ENCODE peak calls at places on chromosomes 5 and 9, in eight cellular contexts. T is fibroblast of mammary gland, Y is left ventricle myocardium inferior, F is GM10248, W is choroid plexus epithelial cell, G is Calu3, I is GM12878, C is cardiac fibroblast. V is an unnamed sample.

GRCh38 chr5:25441810-25442209 is 797.0 kb upstream of the CDH10 start:
- DNase-seq in T (no peak), Y (no peak), F (no peak), W (no peak), G (no peak), I (no peak), C (no peak), V (no peak)

GRCh38 chr9:15856591-15856990 is 303.7 kb downstream of the CCDC171 start:
- DNase-seq in T (peak), Y (no peak), F (no peak), W (peak), G (no peak), I (no peak), C (peak), V (no peak)

GRCh38 chr9:111298831-111299603 is 31.0 kb downstream of the OR2K2 start:
- DNase-seq in T (peak), Y (peak), F (peak), W (peak), G (peak), I (peak), C (peak), V (peak)

GRCh38 chr9:136117291-136118060 is 1.2 kb downstream of the TMEM250 start:
- DNase-seq in T (no peak), Y (peak), F (no peak), W (peak), G (peak), I (no peak), C (peak), V (no peak)

GRCh38 chr5:40383719-40384651 is 295.7 kb upstream of the PTGER4 start:
- DNase-seq in T (peak), Y (no peak), F (no peak), W (peak), G (no peak), I (no peak), C (peak), V (no peak)

GRCh38 chr5:144103611-144104010 is 66.8 kb downstream of the YIPF5 start:
- DNase-seq in T (peak), Y (no peak), F (no peak), W (no peak), G (no peak), I (no peak), C (no peak), V (no peak)

GRCh38 chr9:130766031-130766903 is 68.8 kb upstream of the ABL1 start:
- DNase-seq in T (no peak), Y (no peak), F (peak), W (no peak), G (no peak), I (no peak), C (no peak), V (no peak)

GRCh38 chr9:134631881-134632280 is 9.7 kb upstream of the COL5A1 start:
- DNase-seq in T (no peak), Y (no peak), F (no peak), W (no peak), G (no peak), I (no peak), C (no peak), V (no peak)

GRCh38 chr5:73296772-73297171 is 123.8 kb downstream of the TMEM174 start:
- DNase-seq in T (peak), Y (no peak), F (no peak), W (peak), G (no peak), I (no peak), C (peak), V (no peak)

GRCh38 chr5:90645024-90645610 is 86.5 kb downstream of the ADGRV1 start:
- DNase-seq in T (peak), Y (no peak), F (no peak), W (peak), G (peak), I (no peak), C (no peak), V (no peak)

GRCh38 chr9:131678499-131679111 is 61.3 kb downstream of the RAPGEF1 start:
- DNase-seq in T (peak), Y (peak), F (peak), W (peak), G (peak), I (peak), C (peak), V (no peak)

GRCh38 chr9:6229604-6230003 is 14.0 kb downstream of the IL33 start:
- DNase-seq in T (peak), Y (no peak), F (no peak), W (peak), G (no peak), I (no peak), C (peak), V (no peak)

GRCh38 chr5:101390317-101390908 is 487.3 kb upstream of the ST8SIA4 start:
- DNase-seq in T (peak), Y (no peak), F (no peak), W (peak), G (peak), I (peak), C (peak), V (peak)

GRCh38 chr9:117574099-117574498 is 130.1 kb upstream of the TLR4 start:
- DNase-seq in T (no peak), Y (no peak), F (no peak), W (no peak), G (no peak), I (no peak), C (no peak), V (no peak)

GRCh38 chr9:110440161-110440560 is 102.5 kb upstream of the TXNDC8 start:
- DNase-seq in T (peak), Y (no peak), F (no peak), W (peak), G (no peak), I (no peak), C (peak), V (no peak)

GRCh38 chr9:133331641-133332380 is 4.2 kb downstream of the SURF6 start:
- DNase-seq in T (no peak), Y (no peak), F (no peak), W (no peak), G (no peak), I (no peak), C (no peak), V (no peak)

GRCh38 chr5:84378961-84379360 is 5.7 kb downstream of the EDIL3 start:
- DNase-seq in T (no peak), Y (no peak), F (no peak), W (peak), G (no peak), I (no peak), C (peak), V (no peak)

GRCh38 chr5:84382363-84383295 is 2.1 kb downstream of the EDIL3 start:
- DNase-seq in T (peak), Y (peak), F (peak), W (peak), G (peak), I (no peak), C (peak), V (peak)

GRCh38 chr5:84381501-84382362 is 2.9 kb downstream of the EDIL3 start:
- DNase-seq in T (no peak), Y (no peak), F (peak), W (peak), G (peak), I (no peak), C (no peak), V (no peak)

GRCh38 chr5:84378420-84378819 is 6.3 kb downstream of the EDIL3 start:
- DNase-seq in T (peak), Y (no peak), F (no peak), W (peak), G (no peak), I (no peak), C (peak), V (no peak)

GRCh38 chr5:84379749-84380148 is 4.9 kb downstream of the EDIL3 start:
- DNase-seq in T (no peak), Y (no peak), F (no peak), W (peak), G (no peak), I (no peak), C (peak), V (no peak)
- TF ChIP-seq CTCF in T (no peak), Y (no peak), F (no peak), W (peak), G (no peak), I (no peak), C (peak), V (no peak)

DNA sequence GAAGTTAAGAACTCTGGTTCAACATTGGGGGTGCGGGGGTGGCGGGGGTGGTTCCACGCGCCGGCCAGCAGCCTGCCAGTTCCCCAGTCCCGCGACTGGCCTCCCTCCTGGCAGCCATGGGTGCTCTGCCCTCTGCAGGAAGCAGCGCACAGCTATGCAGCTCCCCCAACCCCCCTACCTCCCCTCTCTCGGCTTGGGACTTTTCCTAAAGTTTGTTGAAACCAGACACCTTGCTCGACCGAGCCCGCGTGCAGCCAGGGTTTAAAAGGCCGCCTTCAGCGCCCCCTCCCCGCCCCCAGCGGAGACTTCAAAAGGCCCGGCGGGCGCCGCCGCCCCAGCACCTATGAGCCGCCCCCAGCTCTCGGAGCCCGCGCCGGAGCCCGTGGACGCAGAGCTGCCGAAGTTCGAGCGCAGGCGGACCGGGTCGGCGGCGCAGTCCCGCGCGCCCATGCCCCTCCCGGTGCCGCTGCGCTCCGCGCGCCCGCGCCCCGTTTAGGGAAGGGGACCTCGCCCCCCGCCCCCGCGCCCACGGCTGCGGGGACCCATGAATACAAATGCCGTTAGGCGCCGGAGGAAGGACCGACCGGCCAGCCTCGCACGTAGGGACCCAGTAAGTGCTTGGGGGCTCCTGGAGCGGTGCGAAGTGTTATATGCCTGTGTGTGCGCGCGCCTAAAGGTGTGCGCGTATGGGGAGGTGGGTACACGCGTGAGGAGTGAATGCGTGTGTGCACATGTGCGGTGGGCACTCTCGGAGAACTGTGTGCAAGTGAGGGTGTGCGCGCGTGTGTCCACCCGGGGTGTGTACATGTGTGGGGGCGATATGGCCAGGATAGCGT is 1.4 kb upstream of the COL27A1 start:
- DNase-seq in T (no peak), Y (no peak), F (no peak), W (no peak), G (peak), I (no peak), C (peak), V (peak)
- TF ChIP-seq CTCF in T (peak), Y (peak), F (no peak), W (peak), G (no peak), I (no peak), C (peak), V (no peak)

GRCh38 chr9:122228191-122228905 is 409 bp downstream of the LHX6 start:
- DNase-seq in T (no peak), Y (no peak), F (peak), W (no peak), G (no peak), I (no peak), C (no peak), V (peak)

GRCh38 chr9:122228906-122229837 is at the start of gene LHX6:
- DNase-seq in T (peak), Y (no peak), F (no peak), W (no peak), G (no peak), I (no peak), C (no peak), V (no peak)

GRCh38 chr9:122226142-122226757 is 2.5 kb downstream of the LHX6 start:
- DNase-seq in T (no peak), Y (no peak), F (peak), W (no peak), G (no peak), I (no peak), C (no peak), V (no peak)

GRCh38 chr9:122226758-122227575 is 1.8 kb downstream of the LHX6 start:
- DNase-seq in T (no peak), Y (no peak), F (peak), W (no peak), G (no peak), I (no peak), C (no peak), V (no peak)

GRCh38 chr9:122227576-122227903 is 1.2 kb downstream of the LHX6 start:
- DNase-seq in T (no peak), Y (no peak), F (no peak), W (no peak), G (no peak), I (no peak), C (no peak), V (no peak)
- TF ChIP-seq CTCF in T (no peak), Y (no peak), F (no peak), W (no peak), G (no peak), I (no peak), C (no peak), V (no peak)

GRCh38 chr5:159982421-159983173 is 26.3 kb upstream of the TTC1 start:
- DNase-seq in T (no peak), Y (no peak), F (no peak), W (no peak), G (no peak), I (no peak), C (no peak), V (no peak)
- TF ChIP-seq CTCF in T (no peak), Y (no peak), F (no peak), W (no peak), G (no peak), I (no peak), C (no peak), V (no peak)

GRCh38 chr9:7592321-7593319 is 207.0 kb downstream of the DMAC1 start:
- DNase-seq in T (no peak), Y (no peak), F (no peak), W (no peak), G (no peak), I (no peak), C (no peak), V (no peak)
- TF ChIP-seq CTCF in T (no peak), Y (no peak), F (no peak), W (no peak), G (no peak), I (peak), C (no peak), V (peak)

GRCh38 chr5:159773062-159773924 is 143.0 kb upstream of the ADRA1B start:
- DNase-seq in T (peak), Y (peak), F (peak), W (peak), G (peak), I (no peak), C (peak), V (peak)
- TF ChIP-seq CTCF in T (no peak), Y (peak), F (no peak), W (peak), G (peak), I (no peak), C (no peak), V (no peak)

GRCh38 chr5:127975961-127976360 is 107.6 kb upstream of the SLC12A2 start:
- DNase-seq in T (no peak), Y (no peak), F (no peak), W (no peak), G (no peak), I (no peak), C (no peak), V (no peak)
- TF ChIP-seq CTCF in T (no peak), Y (no peak), F (no peak), W (peak), G (no peak), I (peak), C (no peak), V (no peak)

GRCh38 chr5:92676120-92676838 is 904.7 kb downstream of the NR2F1-AS1 start:
- DNase-seq in T (no peak), Y (no peak), F (no peak), W (no peak), G (no peak), I (no peak), C (no peak), V (no peak)

GRCh38 chr5:92674322-92674721 is 906.7 kb downstream of the NR2F1-AS1 start:
- DNase-seq in T (no peak), Y (no peak), F (no peak), W (no peak), G (no peak), I (no peak), C (no peak), V (no peak)

GRCh38 chr5:92676839-92677197 is 904.2 kb downstream of the NR2F1-AS1 start:
- DNase-seq in T (no peak), Y (no peak), F (no peak), W (no peak), G (no peak), I (no peak), C (no peak), V (no peak)

DNA sequence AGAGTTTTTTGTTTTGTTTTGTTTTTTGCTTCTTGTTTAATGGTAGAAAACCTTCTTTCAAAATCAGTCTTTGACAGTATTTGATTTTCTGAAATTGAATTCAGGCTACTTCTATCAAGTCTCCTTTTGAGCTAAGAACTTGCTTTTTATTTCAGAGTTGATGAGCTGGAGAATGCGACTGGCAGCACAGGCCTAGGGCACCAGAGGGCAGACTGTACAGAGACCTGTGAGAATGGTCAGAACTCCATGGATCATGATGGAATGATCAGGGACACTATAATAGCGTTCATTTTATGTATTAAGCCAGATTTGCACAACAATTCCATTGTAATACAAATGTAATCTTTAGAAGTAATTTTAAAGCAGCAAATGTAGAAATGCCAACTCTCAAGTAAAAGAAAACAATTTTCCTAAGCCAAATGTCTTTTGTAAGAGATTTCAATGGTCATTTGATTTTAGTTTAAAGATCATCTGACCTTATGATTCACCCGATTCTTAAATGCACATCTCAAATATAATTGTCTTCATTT is 902.4 kb downstream of the NR2F1-AS1 start:
- DNase-seq in T (peak), Y (no peak), F (no peak), W (no peak), G (peak), I (no peak), C (peak), V (no peak)
- TF ChIP-seq CTCF in T (peak), Y (peak), F (no peak), W (peak), G (no peak), I (no peak), C (peak), V (no peak)

DNA sequence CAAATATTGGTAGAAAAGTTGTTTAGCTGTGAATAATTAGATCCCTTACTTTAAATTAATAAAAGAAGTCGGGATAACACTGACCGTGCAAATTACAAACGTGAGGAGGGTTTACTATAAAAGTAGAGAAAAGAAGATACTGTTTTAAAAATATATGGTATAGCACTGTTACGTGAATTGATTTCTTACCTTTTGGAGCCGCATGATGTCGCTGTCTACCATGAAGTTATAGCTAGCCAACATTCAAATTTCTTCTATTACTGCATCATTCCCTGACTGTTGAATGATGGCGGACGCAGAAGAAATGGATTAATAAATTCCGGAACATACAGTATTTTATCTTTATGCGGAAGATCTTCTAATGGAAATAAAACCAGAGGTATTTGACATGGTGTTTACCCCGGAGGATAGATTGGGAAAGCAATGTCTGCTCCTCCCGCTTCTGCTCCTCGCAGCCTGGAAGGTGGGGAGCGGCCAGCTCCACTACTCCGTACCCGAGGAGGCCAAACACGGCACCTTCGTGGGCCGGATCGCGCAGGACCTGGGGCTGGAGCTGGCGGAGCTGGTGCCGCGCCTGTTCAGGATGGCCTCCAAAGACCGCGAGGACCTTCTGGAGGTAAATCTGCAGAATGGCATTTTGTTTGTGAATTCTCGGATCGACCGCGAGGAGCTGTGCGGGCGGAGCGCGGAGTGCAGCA is at the start of gene PCDHA6:
- DNase-seq in T (peak), Y (no peak), F (no peak), W (peak), G (no peak), I (no peak), C (no peak), V (no peak)
- TF ChIP-seq CTCF in T (peak), Y (no peak), F (no peak), W (no peak), G (no peak), I (no peak), C (no peak), V (no peak)

V was measured in endothelial cell.